ENCODE peak calls at places on chromosomes 11 and 22, in six cellular contexts. G is stomach, M is dorsolateral prefrontal cortex, E is sigmoid colon, P is endothelial cell of umbilical vein, Z is fibroblast of lung. Q is an unnamed sample.
A peak's percentile ranks its signal among the peaks of the same experiment; 100 is the strongest.

GRCh38 chr11:36684840-36685800 is 87.1 kb upstream of the RAG2 start:
- DNase-seq in Z (no peak), G (no peak), M (no peak), P (no peak), E (no peak), Q (no peak)

GRCh38 chr11:36151933-36152580 is 137.2 kb downstream of the COMMD9 start:
- DNase-seq in P (no peak), E (no peak), M (no peak), G (no peak), Z (no peak), Q (no peak)

GRCh38 chr11:111604392-111605009 is 2.3 kb downstream of the SIK2 start:
- DNase-seq in E (no peak), M (no peak), Z (peak; percentile 67), P (peak; percentile 79), G (no peak), Q (no peak)

GRCh38 chr11:2989551-2989950 is 2.6 kb downstream of the NAP1L4 start:
- DNase-seq in P (peak; percentile 22), Z (no peak), G (no peak), M (no peak), E (no peak), Q (no peak)

GRCh38 chr22:38724926-38725571 is 19.3 kb downstream of the GTPBP1 start:
- DNase-seq in G (no peak), M (peak; percentile 68), P (peak; percentile 50), E (peak; percentile 50), Z (peak; percentile 50), Q (no peak)

GRCh38 chr22:44479662-44480061 is 18.4 kb downstream of the RTL6 start:
- DNase-seq in Z (no peak), E (no peak), M (no peak), G (no peak), P (no peak), Q (no peak)

GRCh38 chr22:23912293-23912903 is 18.2 kb downstream of the MIF start:
- DNase-seq in Z (no peak), P (no peak), G (no peak), M (no peak), E (no peak), Q (no peak)

GRCh38 chr22:45903355-45904149 is 73.4 kb downstream of the WNT7B start:
- DNase-seq in M (no peak), E (no peak), Z (peak; percentile 72), G (no peak), P (peak; percentile 18), Q (no peak)

GRCh38 chr22:24506802-24507438 is 11.8 kb downstream of the UPB1 start:
- DNase-seq in G (no peak), M (no peak), Z (peak; percentile 20), P (peak; percentile 52), E (no peak), Q (no peak)

GRCh38 chr11:115548878-115549528 is 44.8 kb upstream of the CADM1 start:
- DNase-seq in G (peak; percentile 46), Z (no peak), M (no peak), E (no peak), P (no peak), Q (no peak)

GRCh38 chr11:126348806-126349582 is 6.5 kb upstream of the ST3GAL4 start:
- DNase-seq in M (no peak), Z (peak; percentile 56), G (no peak), E (no peak), P (peak; percentile 82), Q (no peak)

GRCh38 chr11:20125927-20126326 is 34.3 kb downstream of the DBX1 start:
- DNase-seq in M (no peak), P (no peak), E (no peak), G (no peak), Z (peak; percentile 37), Q (no peak)

GRCh38 chr11:106917973-106918372 is 100.3 kb downstream of the GUCY1A2 start:
- DNase-seq in P (no peak), E (no peak), M (no peak), G (no peak), Z (peak; percentile 2), Q (no peak)
- TF ChIP-seq CTCF in P (no peak), E (no peak), M (no peak), G (no peak), Z (no peak), Q (peak; percentile 59)

DNA sequence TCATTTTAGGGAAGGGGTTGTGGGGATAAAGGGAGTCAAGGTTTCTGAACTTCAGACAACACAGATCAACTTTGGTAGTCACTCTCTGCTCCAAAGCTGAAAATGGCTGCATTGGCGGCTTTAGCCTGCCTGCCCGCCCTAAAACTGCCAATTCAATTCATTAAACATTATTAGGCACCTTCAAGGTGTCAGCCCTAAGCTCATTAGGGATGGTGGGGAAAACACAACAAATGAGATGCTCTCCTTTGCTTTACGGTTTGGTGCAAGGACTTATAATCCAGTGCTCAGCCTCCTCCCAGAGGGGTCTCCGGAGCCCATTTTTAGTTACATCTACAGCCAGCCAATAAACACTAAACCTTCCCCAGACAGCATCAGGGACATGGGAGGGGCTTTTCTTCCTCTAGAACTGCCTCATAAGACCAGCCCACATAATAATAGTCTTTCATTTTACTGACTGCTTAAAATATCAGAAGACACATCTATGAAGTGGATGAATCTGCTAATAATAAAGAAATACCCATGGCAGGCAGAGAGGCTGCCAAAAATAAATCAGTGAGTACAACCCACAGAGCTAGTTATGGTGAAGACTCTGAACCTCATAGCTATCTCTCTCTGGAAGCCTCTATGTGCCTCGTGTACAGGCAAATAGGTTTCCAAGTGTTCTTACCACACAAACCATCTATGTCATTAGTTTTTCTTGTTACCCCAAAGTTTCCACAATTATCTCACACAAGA is 102.8 kb upstream of the NCAM1 start:
- DNase-seq in Z (no peak), E (no peak), M (no peak), P (no peak), G (no peak), Q (no peak)
- H3K4me3 ChIP-seq in Z (no peak overlapping the region), E (no peak overlapping the region), M (no peak overlapping the region), P (no peak overlapping the region), G (no peak overlapping the region), Q (no peak overlapping the region)

GRCh38 chr11:102994101-102994500 is 38.6 kb upstream of the MMP13 start:
- DNase-seq in Z (no peak), M (no peak), G (no peak), E (no peak), P (no peak), Q (no peak)
- TF ChIP-seq CTCF in Z (no peak), M (no peak), G (no peak), E (no peak), P (no peak), Q (no peak)

GRCh38 chr11:118757881-118758399 is 33.0 kb downstream of the DDX6 start:
- DNase-seq in P (no peak), M (no peak), Z (no peak), G (no peak), E (no peak), Q (peak; percentile 72)
- H3K4me3 ChIP-seq in P (no peak overlapping the region), M (no peak overlapping the region), Z (no peak overlapping the region), G (no peak overlapping the region), E (no peak overlapping the region), Q (no peak overlapping the region)

DNA sequence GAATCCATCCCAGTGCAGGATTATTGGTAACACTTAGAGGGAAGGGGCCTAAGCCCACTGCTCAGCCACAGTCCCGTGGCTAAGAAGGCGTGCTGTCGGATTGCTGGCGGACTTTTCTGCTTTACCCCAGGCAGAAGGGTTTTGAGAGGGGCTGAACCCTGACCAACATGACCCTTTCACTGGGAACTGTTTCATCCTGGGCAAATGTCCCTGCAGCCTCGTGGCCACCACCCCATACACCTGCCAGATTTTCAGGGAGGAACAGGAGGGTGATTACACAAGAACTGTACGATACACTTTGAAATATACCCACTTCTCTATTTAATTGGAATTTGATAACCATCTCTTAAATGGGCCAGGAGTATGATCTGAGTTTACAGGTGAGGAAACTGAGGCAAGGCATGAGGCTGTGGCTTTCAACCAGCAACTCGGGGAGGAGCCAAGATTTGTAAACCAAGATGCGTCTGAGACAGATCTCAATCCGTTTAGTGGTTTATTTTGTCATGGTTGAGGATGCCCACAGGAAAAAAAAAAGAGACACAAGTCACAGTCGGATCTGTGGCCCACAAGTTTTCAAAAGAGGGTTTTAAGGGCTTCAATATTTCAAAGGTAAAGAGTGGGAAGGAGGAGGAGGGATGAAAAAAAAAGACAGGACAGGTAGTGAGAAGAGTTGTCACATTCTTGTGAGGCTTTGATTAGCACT is 6.1 kb upstream of the APOL3 start:
- DNase-seq in M (no peak), E (no peak), G (no peak), Z (no peak), P (no peak), Q (no peak)
- TF ChIP-seq CTCF in M (no peak), E (no peak), G (no peak), Z (no peak), P (no peak), Q (no peak)

DNA sequence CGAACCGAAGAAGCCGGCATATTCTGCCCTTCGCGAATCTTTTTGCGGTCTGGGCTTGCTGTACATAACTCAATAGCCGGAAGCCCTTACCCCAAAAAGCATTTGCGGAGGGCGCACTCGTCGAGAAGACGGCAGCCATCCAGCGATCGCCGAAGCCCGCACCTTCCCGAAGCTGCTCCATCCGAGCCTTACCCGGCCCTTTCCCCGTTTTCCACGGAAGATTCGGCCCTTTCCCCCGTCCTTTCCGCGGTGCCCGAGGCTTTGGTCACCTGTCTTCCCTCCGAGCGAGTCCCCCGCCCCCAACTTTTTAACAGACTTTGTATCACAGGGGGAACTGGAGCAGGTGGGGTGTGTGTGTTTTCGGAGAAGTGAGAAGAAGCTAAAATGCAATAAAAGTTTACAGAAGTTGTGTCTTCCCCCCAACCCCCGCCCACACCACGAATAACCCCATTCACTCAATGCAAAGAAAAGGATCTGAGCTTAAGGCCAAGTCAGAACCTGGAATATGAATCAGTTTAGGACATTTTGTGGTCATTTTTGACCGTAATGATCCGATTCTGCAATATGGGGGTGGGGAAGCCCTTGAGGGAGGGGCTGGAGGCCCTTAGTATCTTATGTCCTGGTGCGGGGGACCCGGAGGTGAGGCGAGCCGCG is 99.0 kb upstream of the HSD17B12 start:
- DNase-seq in E (no peak), Z (no peak), P (no peak), G (no peak), M (no peak), Q (no peak)
- H3K4me3 ChIP-seq in E (no peak overlapping the region), Z (no peak overlapping the region), P (no peak overlapping the region), G (peak overlapping the region; percentile 41), M (peak overlapping the region; percentile 57), Q (peak overlapping the region; percentile 49)

Q was measured in retinal pigment epithelial cell.